ENCODE peak calls at places on chromosomes 11 and 22, in six cellular contexts. L is NCI-H1694 treated with DMSO at 0.1 percent for 48 hours; I is psoas muscle; G is stimulated activated naive B cell treated with anti-CD40 and anti-IgM and Interleukin-4, amounts not matched to agents 10 μg/mL and 1 μg/mL and 100 μg/mL, for 72 hours; Z is LHCN-M2; K is hippocampal formation. P is an unnamed sample.

GRCh38 chr11:115699733-115700132 is 195.5 kb upstream of the CADM1 start:
- DNase-seq in L (no peak), I (no peak), G (no peak), Z (no peak), K (no peak), P (peak; percentile 47)

GRCh38 chr11:78737891-78738290 is 163.2 kb upstream of the NARS2 start:
- DNase-seq in L (no peak), I (no peak), G (no peak), Z (no peak), K (no peak), P (no peak)

GRCh38 chr22:36028646-36029405 is at the start of gene RBFOX2:
- DNase-seq in L (peak; percentile 78), I (peak; percentile 98), G (peak; percentile 37), Z (peak; percentile 95), K (peak; percentile 94), P (peak; percentile 99)

GRCh38 chr11:71076525-71077304 is 175.7 kb downstream of the SHANK2 start:
- DNase-seq in L (no peak), I (no peak), G (no peak), Z (no peak), K (no peak), P (no peak)

GRCh38 chr22:25572708-25573161 is 8.3 kb downstream of the GRK3 start:
- DNase-seq in L (no peak), I (no peak), G (no peak), Z (no peak), K (no peak), P (no peak)

GRCh38 chr11:66363805-66364535 is 7.6 kb downstream of the SLC29A2 start:
- DNase-seq in L (peak; percentile 9), I (peak; percentile 72), G (peak; percentile 45), Z (peak; percentile 29), K (no peak), P (peak; percentile 60)

GRCh38 chr11:34787348-34787747 is 128.8 kb downstream of the APIP start:
- DNase-seq in L (no peak), I (no peak), G (no peak), Z (no peak), K (no peak), P (no peak)

GRCh38 chr11:24234822-24235508 is 261.9 kb upstream of the LUZP2 start:
- DNase-seq in L (no peak), I (no peak), G (no peak), Z (no peak), K (no peak), P (peak; percentile 34)

GRCh38 chr11:102007567-102008437 is 39.4 kb upstream of the CFAP300 start:
- DNase-seq in L (peak; percentile 22), I (no peak), G (no peak), Z (peak; percentile 60), K (no peak), P (peak; percentile 27)

GRCh38 chr11:77049081-77049480 is 14.9 kb downstream of the B3GNT6 start:
- DNase-seq in L (no peak), I (no peak), G (no peak), Z (no peak), K (no peak), P (no peak)

GRCh38 chr11:107468596-107468995 is 11.0 kb upstream of the CWF19L2 start:
- DNase-seq in L (no peak), I (no peak), G (no peak), Z (peak; percentile 57), K (no peak), P (no peak)

GRCh38 chr11:67503119-67504022 is 1.8 kb downstream of the PITPNM1 start:
- DNase-seq in L (no peak), I (no peak), G (no peak), Z (no peak), K (no peak), P (no peak)

GRCh38 chr11:64810891-64811272 is 531 bp upstream of the MEN1 start:
- DNase-seq in L (no peak), I (no peak), G (no peak), Z (no peak), K (no peak), P (no peak)

GRCh38 chr11:133660202-133660568 is 127.9 kb upstream of the OPCML start:
- DNase-seq in L (no peak), I (no peak), G (no peak), Z (no peak), K (no peak), P (no peak)

GRCh38 chr22:38412435-38413084 is 42.4 kb downstream of the KCNJ4 start:
- DNase-seq in L (no peak), I (no peak), G (no peak), Z (no peak), K (no peak), P (peak; percentile 79)

GRCh38 chr22:19526076-19526701 is 2.0 kb upstream of the CLDN5 start:
- DNase-seq in L (no peak), I (no peak), G (no peak), Z (no peak), K (no peak), P (no peak)

GRCh38 chr11:126361400-126361799 is 5.9 kb downstream of the ST3GAL4 start:
- DNase-seq in L (no peak), I (no peak), G (no peak), Z (no peak), K (no peak), P (no peak)

GRCh38 chr11:73243093-73243485 is 25.0 kb downstream of the P2RY2 start:
- DNase-seq in L (no peak), I (no peak), G (no peak), Z (no peak), K (no peak), P (no peak)

P was measured in AG08396.